ENCODE peak calls at places on chromosomes 7 and 10, in six cellular contexts. J, H, M, F, E and T are unnamed samples.

GRCh38 chr7:1779445-1779844 is 109.4 kb downstream of the ELFN1 start:
- DNase-seq in J (no peak), H (no peak), M (no peak), F (no peak), E (no peak), T (no peak)

GRCh38 chr7:66413379-66414114 is 208.4 kb downstream of the TPST1 start:
- DNase-seq in J (peak; percentile 66), H (peak; percentile 97), M (peak; percentile 100), F (peak; percentile 73), E (peak; percentile 90), T (peak; percentile 81)

GRCh38 chr7:77674878-77675277 is 21.4 kb upstream of the RSBN1L start:
- DNase-seq in J (peak; percentile 77), H (no peak), M (no peak), F (peak; percentile 92), E (no peak), T (no peak)

GRCh38 chr10:128156999-128157755 is 31.0 kb upstream of the MKI67 start:
- DNase-seq in J (no peak), H (no peak), M (no peak), F (no peak), E (no peak), T (no peak)

GRCh38 chr10:71842856-71843530 is 8.1 kb downstream of the PSAP start:
- DNase-seq in J (no peak), H (no peak), M (no peak), F (no peak), E (no peak), T (no peak)

GRCh38 chr7:102967798-102968197 is 55.0 kb downstream of the LRRC17 start:
- DNase-seq in J (no peak), H (no peak), M (no peak), F (no peak), E (no peak), T (no peak)

GRCh38 chr10:35882422-35883150 is 240.5 kb upstream of the FZD8 start:
- DNase-seq in J (no peak), H (peak; percentile 67), M (no peak), F (no peak), E (no peak), T (no peak)

GRCh38 chr10:6988654-6989053 is 408.6 kb upstream of the PRKCQ start:
- DNase-seq in J (no peak), H (no peak), M (no peak), F (no peak), E (no peak), T (no peak)

GRCh38 chr7:46444266-46444665 is 523.2 kb upstream of the IGFBP3 start:
- DNase-seq in J (no peak), H (no peak), M (no peak), F (peak; percentile 35), E (no peak), T (no peak)

GRCh38 chr7:95772771-95773581 is 622 bp downstream of the DYNC1I1 start:
- DNase-seq in J (no peak), H (peak; percentile 29), M (no peak), F (peak; percentile 2), E (peak; percentile 56), T (peak; percentile 71)

GRCh38 chr10:125029584-125030242 is 87.8 kb downstream of the ZRANB1 start:
- DNase-seq in J (no peak), H (no peak), M (no peak), F (peak; percentile 9), E (peak; percentile 23), T (no peak)

GRCh38 chr7:56009695-56010094 is 41.5 kb downstream of the PSPH start:
- DNase-seq in J (no peak), H (no peak), M (no peak), F (peak; percentile 95), E (no peak), T (no peak)

GRCh38 chr7:63030061-63030460 is 968.6 kb upstream of the ZNF722 start:
- DNase-seq in J (no peak), H (peak; percentile 8), M (no peak), F (no peak), E (no peak), T (no peak)

GRCh38 chr7:46512901-46513431 is 591.9 kb upstream of the IGFBP3 start:
- DNase-seq in J (peak; percentile 94), H (no peak), M (no peak), F (no peak), E (no peak), T (no peak)

GRCh38 chr10:101495324-101495925 is 92.6 kb downstream of the POLL start:
- DNase-seq in J (no peak), H (no peak), M (peak; percentile 43), F (peak; percentile 14), E (no peak), T (no peak)

GRCh38 chr7:73977626-73978618 is 50.1 kb upstream of the ELN start:
- DNase-seq in J (no peak), H (peak; percentile 22), M (peak; percentile 54), F (no peak), E (peak; percentile 48), T (peak; percentile 75)

GRCh38 chr10:123559066-123559822 is 106.9 kb upstream of the GPR26 start:
- DNase-seq in J (peak; percentile 36), H (peak; percentile 86), M (peak; percentile 88), F (peak; percentile 34), E (peak; percentile 73), T (peak; percentile 55)

GRCh38 chr10:26242752-26243151 is 26.2 kb downstream of the GAD2 start:
- DNase-seq in J (no peak), H (no peak), M (no peak), F (no peak), E (no peak), T (no peak)

GRCh38 chr10:103192089-103192450 is 1.0 kb downstream of the NT5C2 start:
- DNase-seq in J (no peak), H (no peak), M (peak; percentile 36), F (peak; percentile 23), E (no peak), T (peak; percentile 66)

GRCh38 chr10:91622601-91623000 is 10.3 kb downstream of the PPP1R3C start:
- DNase-seq in J (no peak), H (no peak), M (no peak), F (no peak), E (no peak), T (no peak)

DNA sequence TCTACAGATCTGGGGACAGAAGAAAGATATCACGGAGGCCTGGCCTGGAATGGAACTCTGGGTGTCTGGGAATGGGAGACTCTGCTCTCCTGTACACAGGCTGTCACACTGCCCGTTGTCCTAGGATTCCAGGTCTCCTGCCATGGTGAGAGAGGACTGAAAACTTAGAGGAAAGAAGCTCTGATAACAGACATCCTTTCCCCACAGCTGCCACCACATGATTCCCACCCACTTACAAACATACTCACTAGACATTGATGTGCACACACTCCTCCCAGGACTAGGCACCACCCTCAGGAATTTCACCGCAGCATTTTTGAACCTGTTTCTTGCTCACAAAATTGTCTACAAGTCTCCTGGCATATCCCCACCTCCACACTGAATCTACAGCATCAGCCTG is 5.7 kb downstream of the ZNF92 start:
- DNase-seq in J (no peak), H (no peak), M (no peak), F (peak; percentile 36), E (no peak), T (no peak)
- H3K4me1 ChIP-seq in J (peaks cover 12% of the 10 kb centered on the region), H (peaks cover 2% of the 10 kb centered on the region), M (peaks cover 13% of the 10 kb centered on the region), F (no peaks in the 10 kb centered on the region), E (peaks cover 31% of the 10 kb centered on the region), T (peaks cover 18% of the 10 kb centered on the region)

GRCh38 chr10:45106257-45106856 is 105.6 kb downstream of the ZNF22 start:
- DNase-seq in J (no peak), H (no peak), M (no peak), F (no peak), E (no peak), T (no peak)

GRCh38 chr10:45100429-45100828 is 99.7 kb downstream of the ZNF22 start:
- DNase-seq in J (no peak), H (no peak), M (no peak), F (no peak), E (no peak), T (no peak)
- TF ChIP-seq CTCF in J (no peak), H (no peak), M (no peak), F (no peak), E (no peak), T (no peak)

GRCh38 chr7:47604496-47604890 is 22.6 kb upstream of the TNS3 start:
- DNase-seq in J (no peak), H (no peak), M (no peak), F (no peak), E (no peak), T (no peak)

GRCh38 chr7:47601881-47602249 is 20.0 kb upstream of the TNS3 start:
- DNase-seq in J (no peak), H (no peak), M (no peak), F (no peak), E (no peak), T (no peak)

GRCh38 chr7:47602272-47603004 is 20.5 kb upstream of the TNS3 start:
- DNase-seq in J (peak; percentile 92), H (no peak), M (no peak), F (peak; percentile 52), E (no peak), T (no peak)

GRCh38 chr7:47609803-47610452 is 28.0 kb upstream of the TNS3 start:
- DNase-seq in J (no peak), H (no peak), M (no peak), F (no peak), E (peak; percentile 67), T (no peak)

DNA sequence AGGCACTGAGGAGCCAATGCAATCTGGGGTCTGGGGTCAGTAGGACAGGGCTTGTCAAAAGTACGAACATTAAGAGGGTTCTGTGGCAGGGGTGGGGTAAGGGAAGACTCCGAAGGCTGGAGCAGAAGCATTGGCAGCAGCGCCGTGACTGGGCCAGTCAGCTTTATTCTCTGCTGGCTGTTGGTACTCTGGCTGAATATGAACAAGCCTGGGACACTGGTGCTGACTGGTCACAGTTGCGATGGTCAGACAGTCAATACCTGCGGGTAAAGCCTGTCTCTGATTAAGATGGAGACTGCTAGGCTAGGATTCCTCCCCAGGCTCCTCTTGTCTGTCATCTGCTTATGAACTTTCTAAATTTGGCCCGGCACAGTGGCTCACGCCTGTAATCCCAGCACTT is 24.3 kb upstream of the TNS3 start:
- DNase-seq in J (no peak), H (no peak), M (no peak), F (no peak), E (no peak), T (no peak)
- H3K4me1 ChIP-seq in J (peaks cover 77% of the 10 kb centered on the region), H (no peaks in the 10 kb centered on the region), M (peaks cover 2% of the 10 kb centered on the region), F (peaks cover 31% of the 10 kb centered on the region), E (peaks cover 14% of the 10 kb centered on the region), T (peaks cover 66% of the 10 kb centered on the region)

GRCh38 chr7:108384721-108385483 is 71.3 kb downstream of the NRCAM start:
- DNase-seq in J (no peak), H (no peak), M (no peak), F (no peak), E (no peak), T (no peak)
- TF ChIP-seq CTCF in J (no peak), H (peak; percentile 66), M (peak; percentile 34), F (peak; percentile 19), E (no peak), T (no peak)